ENCODE peak calls at places on chromosomes 1 and 21, in six cellular contexts. Y is tibial artery, Z is pancreas, X is heart left ventricle, V is OCI-LY7, U is stomach. R is an unnamed sample.

GRCh38 chr21:15160136-15160535 is 95.3 kb upstream of the NRIP1 start:
- DNase-seq in Y (no peak), Z (no peak), X (no peak), V (no peak), U (no peak), R (no peak)

GRCh38 chr21:41147096-41147978 is 20.6 kb upstream of the BACE2 start:
- DNase-seq in Y (no peak), Z (no peak), X (no peak), V (no peak), U (no peak), R (no peak)

GRCh38 chr1:47705517-47706130 is 267.8 kb downstream of the FOXD2 start:
- DNase-seq in Y (no peak), Z (no peak), X (no peak), V (no peak), U (no peak), R (no peak)

GRCh38 chr1:201305815-201306214 is 22.5 kb downstream of the PKP1 start:
- DNase-seq in Y (no peak), Z (no peak), X (no peak), V (no peak), U (no peak), R (peak; percentile 83)

GRCh38 chr1:212628813-212629415 is 20.4 kb downstream of the ATF3 start:
- DNase-seq in Y (no peak), Z (no peak), X (no peak), V (no peak), U (no peak), R (no peak)

GRCh38 chr1:8349473-8349865 is 31.6 kb downstream of the SLC45A1 start:
- DNase-seq in Y (no peak), Z (no peak), X (no peak), V (no peak), U (no peak), R (no peak)

GRCh38 chr1:216422821-216423529 is at the start of gene USH2A:
- DNase-seq in Y (no peak), Z (no peak), X (no peak), V (no peak), U (no peak), R (peak; percentile 12)

GRCh38 chr1:210792703-210793102 is 341.2 kb downstream of the KCNH1 start:
- DNase-seq in Y (no peak), Z (no peak), X (no peak), V (no peak), U (no peak), R (no peak)

GRCh38 chr1:20792177-20792576 is 5.1 kb upstream of the HP1BP3 start:
- DNase-seq in Y (no peak), Z (no peak), X (no peak), V (no peak), U (no peak), R (no peak)

GRCh38 chr21:45523411-45524101 is 18.7 kb downstream of the SLC19A1 start:
- DNase-seq in Y (no peak), Z (peak; percentile 68), X (peak; percentile 14), V (no peak), U (peak; percentile 24), R (peak; percentile 1)

GRCh38 chr1:204258213-204259115 is 44.7 kb upstream of the GOLT1A start:
- DNase-seq in Y (no peak), Z (peak; percentile 84), X (peak; percentile 66), V (peak; percentile 28), U (peak; percentile 67), R (peak; percentile 46)

GRCh38 chr1:235021815-235022214 is 106.8 kb downstream of the TOMM20 start:
- DNase-seq in Y (no peak), Z (no peak), X (no peak), V (no peak), U (no peak), R (no peak)

GRCh38 chr21:25827513-25827912 is 92.7 kb downstream of the GABPA start:
- DNase-seq in Y (no peak), Z (no peak), X (no peak), V (no peak), U (no peak), R (no peak)
- H3K4me3 ChIP-seq in Y (no peak overlapping the region), Z (no peak overlapping the region), X (no peak overlapping the region), V (no peak overlapping the region), U (no peak overlapping the region), R (no peak overlapping the region)

GRCh38 chr1:155650231-155650757 is 38.3 kb downstream of the YY1AP1 start:
- DNase-seq in Y (no peak), Z (no peak), X (no peak), V (no peak), U (no peak), R (no peak)
- H3K27ac ChIP-seq in Y (peak overlapping the region; percentile 39), Z (no peak overlapping the region), X (no peak overlapping the region), V (no peak overlapping the region), U (no peak overlapping the region), R (no peak overlapping the region)

DNA sequence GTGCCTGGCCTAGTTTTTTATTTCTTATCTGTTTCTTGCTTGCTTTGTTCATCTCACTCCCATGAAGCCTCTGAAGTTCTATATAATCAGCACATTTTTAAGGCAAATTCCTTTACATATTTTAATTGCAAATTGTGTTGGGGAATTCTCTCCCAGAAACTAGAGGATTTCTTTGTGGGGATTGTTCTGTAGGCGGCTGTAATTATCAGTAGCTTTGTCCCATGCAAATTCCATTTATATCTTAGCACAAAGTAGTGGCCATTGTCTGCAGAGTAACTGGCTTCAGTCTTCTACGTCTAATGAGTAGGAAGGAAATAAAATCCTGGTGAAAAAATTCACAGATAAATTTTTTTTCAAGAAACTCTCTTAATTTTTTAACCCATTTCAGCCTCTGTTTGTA is 35.7 kb downstream of the CLEC20A start:
- DNase-seq in Y (no peak), Z (no peak), X (no peak), V (no peak), U (no peak), R (no peak)
- H3K4me1 ChIP-seq in Y (peaks cover 4% of the 10 kb centered on the region), Z (no peaks in the 10 kb centered on the region), X (peaks cover 16% of the 10 kb centered on the region), V (no peaks in the 10 kb centered on the region), U (no peaks in the 10 kb centered on the region), R (no peaks in the 10 kb centered on the region)

GRCh38 chr1:171663036-171663853 is 10.8 kb upstream of the MYOC start:
- DNase-seq in Y (no peak), Z (no peak), X (no peak), V (no peak), U (no peak), R (no peak)
- H3K4me3 ChIP-seq in Y (no peak overlapping the region), Z (no peak overlapping the region), X (no peak overlapping the region), V (no peak overlapping the region), U (no peak overlapping the region), R (no peak overlapping the region)

DNA sequence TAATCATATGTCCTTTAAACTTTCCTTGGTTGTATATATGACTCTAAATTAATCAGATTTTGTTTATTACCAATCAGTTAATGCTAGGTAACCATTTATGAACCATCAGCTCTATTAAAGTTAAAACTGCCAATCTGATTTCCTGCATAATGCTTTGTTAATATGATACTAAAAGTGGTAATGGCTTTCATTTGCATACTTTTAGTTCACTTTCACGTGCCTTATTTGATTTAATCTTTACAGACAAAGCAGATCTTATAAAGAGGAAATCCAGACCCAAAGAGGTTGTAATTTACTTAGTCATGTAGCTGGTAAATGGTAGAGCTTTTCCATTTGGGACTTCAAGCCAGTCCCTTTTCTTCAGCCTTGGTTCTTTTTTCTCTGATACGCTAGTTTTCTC is 61.3 kb downstream of the CLIC4 start:
- DNase-seq in Y (no peak), Z (no peak), X (no peak), V (no peak), U (no peak), R (no peak)
- H3K27ac ChIP-seq in Y (peak overlapping the region; percentile 19), Z (no peak overlapping the region), X (no peak overlapping the region), V (no peak overlapping the region), U (peak overlapping the region; percentile 51), R (no peak overlapping the region)

DNA sequence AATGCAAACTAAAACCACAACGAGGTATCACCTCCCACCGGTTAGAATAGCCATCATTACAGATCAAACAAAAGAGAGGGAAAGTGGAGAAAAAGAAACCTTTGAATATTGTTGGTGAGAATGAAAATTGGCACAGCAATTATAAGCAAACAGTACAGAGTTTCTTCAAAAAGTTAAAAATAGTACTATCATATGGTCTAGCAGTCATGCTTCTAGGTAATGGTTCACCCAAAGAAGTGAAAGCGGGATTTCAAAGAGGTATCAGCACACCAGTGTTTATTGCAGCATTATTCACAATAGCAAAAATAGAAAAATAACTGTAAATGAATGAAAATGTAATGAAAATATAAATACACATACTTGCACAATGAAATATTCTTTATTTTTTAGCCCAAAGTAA is 8.2 kb downstream of the OR2T10 start:
- DNase-seq in Y (no peak), Z (no peak), X (no peak), V (no peak), U (no peak), R (no peak)
- H3K4me1 ChIP-seq in Y (no peaks in the 10 kb centered on the region), Z (no peaks in the 10 kb centered on the region), X (no peaks in the 10 kb centered on the region), V (no peaks in the 10 kb centered on the region), U (no peaks in the 10 kb centered on the region), R (no peaks in the 10 kb centered on the region)